ENCODE peak calls at places on chromosomes 12 and 14, in eight cellular contexts. Q is esophagus muscularis mucosa, J is tibial nerve, M is transverse colon, L is stomach, K is uterus, N is IMR-90, F is gastrocnemius medialis. U is an unnamed sample.

GRCh38 chr12:48336564-48336963 is 14.2 kb downstream of the ZNF641 start:
- DNase-seq in Q (no peak), J (no peak), M (no peak), L (no peak), K (no peak), N (no peak), F (no peak), U (no peak)

GRCh38 chr14:70666364-70666691 is 24.6 kb downstream of the TTC9 start:
- DNase-seq in Q (no peak), J (no peak), M (no peak), L (no peak), K (no peak), N (no peak), F (no peak), U (no peak)

GRCh38 chr14:64544607-64545312 is 4.2 kb downstream of the HSPA2 start:
- DNase-seq in Q (no peak), J (no peak), M (no peak), L (no peak), K (no peak), N (peak; percentile 39), F (no peak), U (no peak)

GRCh38 chr14:64958743-64959142 is 13.4 kb downstream of the RAB15 start:
- DNase-seq in Q (no peak), J (no peak), M (no peak), L (no peak), K (no peak), N (no peak), F (no peak), U (no peak)

GRCh38 chr14:77040995-77041744 is 12.7 kb upstream of the IRF2BPL start:
- DNase-seq in Q (no peak), J (no peak), M (peak; percentile 29), L (no peak), K (peak; percentile 32), N (no peak), F (no peak), U (no peak)

GRCh38 chr12:88934163-88934747 is 354.0 kb upstream of the KITLG start:
- DNase-seq in Q (no peak), J (no peak), M (no peak), L (no peak), K (no peak), N (peak; percentile 57), F (no peak), U (no peak)

GRCh38 chr12:54579258-54579657 is 9.2 kb downstream of the PPP1R1A start:
- DNase-seq in Q (no peak), J (no peak), M (no peak), L (no peak), K (no peak), N (no peak), F (no peak), U (no peak)

GRCh38 chr12:124385219-124385969 is 90.5 kb downstream of the RFLNA start:
- DNase-seq in Q (no peak), J (no peak), M (no peak), L (no peak), K (peak; percentile 68), N (peak; percentile 85), F (no peak), U (no peak)

GRCh38 chr12:1529228-1529861 is 65.0 kb downstream of the FBXL14 start:
- DNase-seq in Q (no peak), J (no peak), M (no peak), L (no peak), K (no peak), N (no peak), F (no peak), U (no peak)
- H3K4me3 ChIP-seq in Q (peak overlapping the region; percentile 68), J (peak overlapping the region; percentile 30), M (peak overlapping the region; percentile 59), L (peak overlapping the region; percentile 57), K (peak overlapping the region; percentile 49), N (peak overlapping the region; percentile 58), F (peak overlapping the region; percentile 23), U (peak overlapping the region; percentile 31)

DNA sequence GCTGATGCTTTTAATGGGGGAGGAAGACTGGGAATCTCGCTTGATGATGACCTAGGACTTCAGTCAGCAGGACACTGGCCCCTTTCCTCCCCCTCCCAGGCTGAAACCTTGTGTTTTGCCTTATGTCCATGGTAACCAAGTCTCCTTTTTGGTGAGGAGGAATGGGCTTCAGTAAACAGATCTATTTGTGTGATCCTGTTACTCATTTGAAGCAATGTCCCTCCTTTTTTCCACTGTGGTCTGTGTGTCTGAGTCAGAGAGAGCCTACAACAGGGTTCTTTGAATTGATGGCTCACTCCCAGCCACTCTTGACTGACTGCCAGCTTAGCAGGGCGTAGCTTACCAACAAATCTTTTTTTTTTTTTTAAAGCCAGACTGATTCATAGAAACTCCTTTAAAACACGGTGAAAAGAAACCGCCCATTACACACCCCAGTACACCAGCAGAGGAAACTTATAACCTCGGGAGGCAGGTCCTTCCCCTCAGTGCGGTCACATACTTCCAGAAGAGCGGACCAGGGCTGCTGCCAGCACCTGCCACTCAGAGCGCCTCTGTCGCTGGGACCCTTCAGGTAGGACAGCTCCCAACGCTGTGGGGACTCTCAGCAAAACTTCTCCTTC is at the start of gene EMP1:
- DNase-seq in Q (peak; percentile 98), J (peak; percentile 97), M (peak; percentile 93), L (peak; percentile 92), K (peak; percentile 96), N (peak; percentile 100), F (peak; percentile 73), U (peak; percentile 98)
- TF ChIP-seq POLR2A in Q (peak; percentile 89), J (peak; percentile 61), M (peak; percentile 93), L (no peak), K (peak; percentile 68), N (peak; percentile 99), F (peak; percentile 57), U (peak; percentile 87)

DNA sequence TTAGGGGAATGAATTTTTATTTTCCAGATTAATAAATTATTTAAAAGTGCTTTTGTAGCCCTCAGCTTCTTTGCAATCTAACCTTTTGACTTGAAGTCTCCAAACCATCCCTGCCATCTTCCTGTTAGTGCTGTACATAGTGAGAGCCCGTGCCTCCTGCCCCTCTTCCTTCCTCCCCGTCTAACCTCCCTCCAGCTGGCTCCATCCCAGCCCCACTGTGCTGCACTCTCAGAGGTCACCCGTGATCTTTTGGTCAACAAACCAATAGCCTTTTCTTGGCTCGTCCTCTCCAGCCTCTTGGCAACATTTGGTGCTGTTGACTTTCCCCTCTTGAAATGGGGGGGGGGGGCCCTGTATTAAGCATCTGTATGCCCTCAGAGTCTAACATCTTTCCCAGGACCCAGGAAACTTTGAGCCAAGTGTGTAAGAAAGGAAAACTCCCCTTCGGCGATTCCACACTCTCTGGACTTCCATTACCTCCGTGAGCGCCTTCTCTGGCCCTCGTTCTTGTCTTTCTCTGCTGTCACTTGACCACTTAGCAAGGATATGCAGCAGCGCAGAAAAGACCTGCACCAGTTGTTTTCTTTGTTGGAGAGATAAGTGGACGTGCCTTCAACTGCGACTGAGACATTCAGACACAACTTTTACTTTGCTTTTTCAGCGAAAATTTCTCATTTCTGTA is 44.1 kb downstream of the FBXW8 start:
- DNase-seq in Q (no peak), J (no peak), M (no peak), L (peak; percentile 74), K (no peak), N (no peak), F (no peak), U (peak; percentile 84)
- H3K27ac ChIP-seq in Q (no peak overlapping the region), J (no peak overlapping the region), M (no peak overlapping the region), L (peak overlapping the region; percentile 31), K (no peak overlapping the region), N (no peak overlapping the region), F (no peak overlapping the region), U (peak overlapping the region; percentile 85)

DNA sequence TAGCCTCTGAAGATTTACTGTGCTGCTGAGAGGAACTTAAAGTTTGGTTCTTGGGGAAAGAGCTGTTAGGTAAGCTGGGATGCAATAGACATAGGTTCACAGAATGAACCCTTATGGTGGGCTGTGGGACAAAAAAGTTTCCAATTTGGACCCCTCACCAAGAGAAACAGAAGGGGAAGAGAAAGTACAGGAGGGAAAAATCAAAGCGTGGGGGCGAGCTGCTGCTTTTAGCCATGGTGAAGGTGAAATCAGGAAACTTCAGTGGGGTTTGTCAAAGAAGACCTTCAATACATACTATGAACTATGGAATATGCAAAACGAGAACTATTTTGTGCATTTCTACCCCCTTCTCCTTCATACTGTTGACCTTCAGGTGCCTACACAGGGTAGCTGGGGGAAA is 10.6 kb upstream of the NINJ2 start:
- DNase-seq in Q (no peak), J (no peak), M (no peak), L (no peak), K (no peak), N (no peak), F (no peak), U (no peak)
- H3K4me3 ChIP-seq in Q (no peak overlapping the region), J (no peak overlapping the region), M (no peak overlapping the region), L (no peak overlapping the region), K (no peak overlapping the region), N (no peak overlapping the region), F (no peak overlapping the region), U (no peak overlapping the region)

GRCh38 chr14:24368562-24369252 is 723 bp downstream of the NFATC4 start:
- DNase-seq in Q (no peak), J (peak; percentile 25), M (peak; percentile 45), L (no peak), K (peak; percentile 83), N (peak; percentile 74), F (no peak), U (peak; percentile 76)
- TF ChIP-seq POLR2A in Q (peak; percentile 15), J (peak; percentile 45), M (no peak), L (no peak), K (peak; percentile 10), N (peak; percentile 82), F (peak; percentile 15), U (peak; percentile 52)

GRCh38 chr12:120920178-120920577 is 16.0 kb upstream of the SPPL3 start:
- DNase-seq in Q (no peak), J (no peak), M (no peak), L (no peak), K (no peak), N (no peak), F (no peak), U (no peak)
- H3K27ac ChIP-seq in Q (no peak overlapping the region), J (no peak overlapping the region), M (no peak overlapping the region), L (no peak overlapping the region), K (no peak overlapping the region), N (no peak overlapping the region), F (no peak overlapping the region), U (no peak overlapping the region)

GRCh38 chr12:94644141-94644575 is 6.2 kb downstream of the TMCC3 start:
- DNase-seq in Q (no peak), J (no peak), M (peak; percentile 21), L (no peak), K (no peak), N (peak; percentile 24), F (no peak), U (no peak)
- H3K4me3 ChIP-seq in Q (no peak overlapping the region), J (no peak overlapping the region), M (no peak overlapping the region), L (no peak overlapping the region), K (no peak overlapping the region), N (no peak overlapping the region), F (peak overlapping the region; percentile 13), U (no peak overlapping the region)

U was measured in thyroid gland.